ENCODE peak calls at places on chromosomes 11 and 22, in four cellular contexts. W is HepG2, A is H1, U is GM12878. E is an unnamed sample.

GRCh38 chr11:118789501-118790356 is 1.2 kb downstream of the DDX6 start:
- DNase-seq in U (peak; percentile 19), A (no peak), W (no peak), E (no peak)

GRCh38 chr22:25021409-25021808 is 68.9 kb downstream of the KIAA1671 start:
- DNase-seq in W (no peak), A (no peak), U (no peak), E (no peak)

GRCh38 chr11:82365351-82365750 is 368.3 kb downstream of the FAM181B start:
- DNase-seq in A (no peak), W (no peak), U (no peak), E (no peak)

GRCh38 chr11:116071241-116071640 is 567.0 kb upstream of the CADM1 start:
- DNase-seq in A (no peak), U (no peak), W (no peak), E (no peak)

GRCh38 chr11:132943325-132943736 is 589.0 kb downstream of the OPCML start:
- DNase-seq in A (no peak), W (no peak), U (no peak), E (no peak)

GRCh38 chr11:78821371-78822306 is 247.0 kb upstream of the NARS2 start:
- DNase-seq in A (no peak), U (no peak), W (no peak), E (no peak)

GRCh38 chr11:26143553-26144308 is 188.2 kb upstream of the ANO3 start:
- DNase-seq in U (no peak), A (no peak), W (no peak), E (no peak)

GRCh38 chr11:10693509-10694071 is at the start of gene IRAG1:
- DNase-seq in W (no peak), A (no peak), U (no peak), E (no peak)

GRCh38 chr11:72743321-72744221 is 8.6 kb downstream of the ARAP1 start:
- DNase-seq in A (no peak), U (no peak), W (no peak), E (no peak)

GRCh38 chr22:36352775-36353507 is 34.8 kb downstream of the MYH9 start:
- DNase-seq in W (peak; percentile 92), A (no peak), U (no peak), E (no peak)
- TF ChIP-seq SUZ12 in W (no peak), A (no peak), U (no peak), E (no peak)

GRCh38 chr11:45318516-45318915 is 32.4 kb upstream of the SYT13 start:
- DNase-seq in W (no peak), A (no peak), U (no peak), E (no peak)
- TF ChIP-seq SP1 in W (no peak), A (no peak), U (no peak), E (no peak)

GRCh38 chr22:38882972-38883622 is 11.1 kb upstream of the CBX6 start:
- DNase-seq in W (no peak), A (no peak), U (no peak), E (no peak)
- TF ChIP-seq SUZ12 in W (no peak), A (no peak), U (no peak), E (no peak)

DNA sequence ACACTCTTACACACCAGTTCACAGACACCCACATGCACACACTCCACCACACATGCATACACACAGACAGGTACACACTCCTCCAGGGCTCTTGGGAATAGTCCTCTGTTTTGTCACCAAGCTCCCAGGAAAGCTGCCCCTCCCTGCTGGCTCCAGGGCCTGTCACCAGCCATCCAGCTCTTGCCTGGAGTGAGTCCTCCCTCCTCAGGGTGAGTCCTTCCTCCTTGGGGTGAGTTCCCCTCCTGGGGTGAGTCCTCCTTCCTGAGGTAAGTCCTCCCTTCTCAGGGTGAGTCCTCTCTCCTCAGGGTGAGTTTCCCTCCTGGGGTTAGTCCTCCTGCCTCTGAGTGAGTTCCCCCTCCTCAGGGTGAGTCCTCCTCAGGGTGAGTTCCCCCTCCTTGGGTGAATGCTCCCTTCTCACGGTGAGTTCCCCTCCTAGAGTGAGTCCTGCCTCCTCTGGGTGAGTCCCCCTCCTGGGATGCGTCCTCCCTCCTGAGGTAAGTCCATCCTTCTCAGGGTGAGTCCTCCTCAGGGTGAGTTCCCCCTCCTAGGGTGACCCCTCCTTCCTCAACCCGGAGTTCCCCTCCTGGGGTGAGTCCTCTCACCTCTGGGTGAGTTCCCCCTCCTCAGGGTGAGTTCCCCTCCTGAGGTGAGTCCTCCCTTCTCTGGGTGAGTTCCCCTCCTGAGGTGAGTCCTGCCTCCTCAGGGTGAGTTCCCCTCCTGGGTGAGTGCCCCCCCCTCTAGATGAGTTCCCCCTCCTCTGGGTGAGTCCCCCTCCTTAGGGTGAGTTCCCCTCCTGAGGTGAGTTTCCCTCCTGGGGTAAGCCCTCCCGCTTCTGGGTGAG is 100.7 kb upstream of the FGF3 start:
- DNase-seq in A (no peak), U (no peak), W (no peak), E (no peak)
- TF ChIP-seq SP1 in A (no peak), U (no peak), W (no peak), E (no peak)

GRCh38 chr11:134272381-134273316 is 3.5 kb upstream of the GLB1L3 start:
- DNase-seq in A (peak; percentile 82), W (peak; percentile 87), U (no peak), E (peak; percentile 39)
- TF ChIP-seq SUZ12 in A (no peak), W (no peak), U (no peak), E (no peak)

DNA sequence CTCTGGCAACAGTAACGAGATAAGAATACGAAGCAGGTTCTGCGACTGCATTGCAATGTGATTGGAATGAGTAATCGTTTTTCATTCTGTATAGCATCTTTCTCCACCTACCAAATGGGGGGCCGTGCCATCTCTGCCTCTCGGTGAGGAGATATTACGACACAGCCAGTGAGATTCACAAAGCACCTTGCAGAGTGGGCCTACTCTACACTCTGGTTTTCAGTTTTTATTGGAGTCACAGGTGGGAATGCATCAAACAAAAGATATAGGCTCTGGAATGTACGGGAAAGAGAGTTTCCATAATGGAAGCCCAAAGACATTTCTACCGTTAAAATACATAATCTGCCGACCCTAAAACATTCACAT is 475 bp upstream of the RTN3 start:
- DNase-seq in U (no peak), W (no peak), A (no peak), E (no peak)
- TF ChIP-seq SP1 in U (no peak), W (no peak), A (no peak), E (no peak)

DNA sequence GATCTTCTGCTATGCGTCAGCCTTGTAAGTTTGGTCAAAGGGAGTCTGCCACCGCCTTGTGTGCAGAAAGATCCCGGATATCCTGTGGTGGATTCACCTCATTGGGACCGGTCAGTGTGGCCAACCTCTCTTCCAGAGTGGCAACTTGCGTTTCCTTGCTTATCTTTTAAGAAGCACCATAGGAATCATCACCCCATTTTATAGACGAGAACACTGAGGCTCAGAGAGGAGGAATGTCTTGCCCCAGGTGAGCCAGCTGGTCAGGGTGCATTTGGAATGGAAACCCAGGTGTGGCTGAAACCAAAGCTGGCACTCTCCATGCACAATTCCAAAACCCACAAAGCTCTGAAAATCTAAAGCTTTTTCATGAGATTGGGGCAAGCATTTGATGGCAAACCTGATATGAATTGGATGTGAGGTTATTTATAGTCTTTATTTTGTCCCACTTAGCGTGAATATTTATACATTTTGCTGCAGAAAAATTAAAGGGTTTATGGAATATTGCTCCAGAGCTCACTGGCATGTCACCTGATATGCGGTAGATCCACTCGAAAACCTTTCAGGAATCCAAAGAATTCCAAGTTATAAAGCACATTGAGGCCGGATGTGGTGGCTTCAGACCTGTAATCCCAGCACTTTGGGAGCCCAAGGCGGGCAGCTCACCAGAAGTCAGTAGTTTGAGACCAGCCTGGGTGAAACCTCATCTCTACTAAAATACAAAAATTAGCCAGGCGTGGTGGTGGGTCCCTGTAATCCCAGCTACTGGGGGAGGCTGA is 12.1 kb upstream of the EIF3D start:
- DNase-seq in A (no peak), W (no peak), U (no peak), E (no peak)
- TF ChIP-seq SUZ12 in A (no peak), W (no peak), U (no peak), E (no peak)

DNA sequence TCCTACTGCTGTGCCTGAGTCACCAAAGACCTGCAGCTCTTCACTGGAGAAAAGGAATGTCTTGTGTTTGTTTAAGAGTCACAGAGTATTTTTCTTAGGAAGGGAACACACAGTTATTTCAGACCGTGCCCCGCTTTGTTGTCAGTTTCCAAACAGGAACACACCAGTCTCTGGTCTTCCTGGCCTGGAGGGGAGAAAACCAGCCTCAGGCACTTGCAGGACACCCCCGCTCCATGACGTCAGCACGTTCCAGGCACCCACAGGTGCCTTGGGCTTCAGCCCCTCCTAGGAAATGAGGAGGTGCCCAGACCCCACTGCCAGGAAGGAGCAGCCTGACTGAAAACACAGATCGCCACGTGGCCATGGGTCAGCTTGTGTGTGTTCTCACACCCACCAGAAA is 5.4 kb downstream of the DEAF1 start:
- DNase-seq in A (no peak), W (no peak), U (no peak), E (no peak)
- TF ChIP-seq SP1 in A (no peak), W (no peak), U (no peak), E (no peak)